ENCODE peak calls at places on chromosomes 2 and 18, in six cellular contexts. L is effector CD8-positive, alpha-beta T cell; K is sigmoid colon; O is iris pigment epithelial cell; C is upper lobe of right lung; I is GM23248. A is an unnamed sample.

GRCh38 chr18:23183356-23184150 is 48.3 kb downstream of the CABLES1 start:
- DNase-seq in L (no peak), K (no peak), O (peak), C (no peak), I (peak), A (no peak)

GRCh38 chr2:216911886-216912285 is 52.0 kb upstream of the TNP1 start:
- DNase-seq in L (no peak), K (no peak), O (no peak), C (no peak), I (peak), A (no peak)

GRCh38 chr2:112150447-112150846 is 12.3 kb downstream of the FBLN7 start:
- DNase-seq in L (no peak), K (no peak), O (peak), C (peak), I (peak), A (no peak)

GRCh38 chr2:180276733-180277132 is 269.6 kb upstream of the CWC22 start:
- DNase-seq in L (no peak), K (no peak), O (no peak), C (no peak), I (no peak), A (no peak)

GRCh38 chr18:28108801-28109200 is 68.1 kb downstream of the CDH2 start:
- DNase-seq in L (no peak), K (no peak), O (no peak), C (no peak), I (peak), A (no peak)

GRCh38 chr18:37563810-37564511 is 1.6 kb downstream of the CELF4 start:
- DNase-seq in L (no peak), K (peak), O (no peak), C (no peak), I (no peak), A (no peak)

GRCh38 chr2:86249843-86250402 is 50.7 kb downstream of the MRPL35 start:
- DNase-seq in L (no peak), K (peak), O (no peak), C (no peak), I (peak), A (no peak)

GRCh38 chr2:15861172-15861822 is 79.1 kb upstream of the MYCN start:
- DNase-seq in L (no peak), K (no peak), O (no peak), C (no peak), I (no peak), A (no peak)

GRCh38 chr2:128439231-128440086 is 120.8 kb upstream of the HS6ST1 start:
- DNase-seq in L (no peak), K (peak), O (no peak), C (peak), I (no peak), A (no peak)

GRCh38 chr2:54329482-54330225 is 73.6 kb upstream of the TSPYL6 start:
- DNase-seq in L (no peak), K (no peak), O (peak), C (no peak), I (peak), A (no peak)

GRCh38 chr2:181780159-181781081 is 100.1 kb upstream of the NEUROD1 start:
- DNase-seq in L (no peak), K (peak), O (no peak), C (no peak), I (no peak), A (no peak)

GRCh38 chr2:86078801-86079545 is 26.7 kb downstream of the POLR1A start:
- DNase-seq in L (peak), K (no peak), O (peak), C (no peak), I (peak), A (no peak)

GRCh38 chr18:3441290-3441689 is 8.7 kb upstream of the TGIF1 start:
- DNase-seq in L (no peak), K (no peak), O (peak), C (no peak), I (peak), A (no peak)

GRCh38 chr18:79746730-79747129 is 51.0 kb upstream of the KCNG2 start:
- DNase-seq in L (no peak), K (peak), O (no peak), C (no peak), I (no peak), A (no peak)

GRCh38 chr2:39701137-39701536 is 35.4 kb downstream of the TMEM178A start:
- DNase-seq in L (no peak), K (no peak), O (no peak), C (no peak), I (no peak), A (no peak)

GRCh38 chr18:53534695-53535094 is 689.8 kb downstream of the MBD2 start:
- DNase-seq in L (no peak), K (no peak), O (no peak), C (no peak), I (peak), A (no peak)

GRCh38 chr18:58887613-58887963 is 22.9 kb downstream of the ZNF532 start:
- DNase-seq in L (no peak), K (peak), O (peak), C (peak), I (no peak), A (peak)

GRCh38 chr2:55618025-55618648 is 715 bp upstream of the PPP4R3B start:
- DNase-seq in L (no peak), K (no peak), O (peak), C (no peak), I (peak), A (no peak)

GRCh38 chr2:25086070-25086560 is 44.2 kb downstream of the EFR3B start:
- DNase-seq in L (no peak), K (no peak), O (no peak), C (no peak), I (no peak), A (no peak)

GRCh38 chr2:96865654-96866053 is 4.2 kb downstream of the SEMA4C start:
- DNase-seq in L (no peak), K (peak), O (no peak), C (no peak), I (no peak), A (no peak)

GRCh38 chr18:27887287-27887686 is 289.6 kb downstream of the CDH2 start:
- DNase-seq in L (no peak), K (no peak), O (peak), C (no peak), I (peak), A (no peak)

GRCh38 chr2:159045545-159046454 is 77.4 kb downstream of the TANC1 start:
- DNase-seq in L (no peak), K (no peak), O (peak), C (no peak), I (no peak), A (no peak)

A was measured in GF-D8.